ENCODE peak calls at places on chromosomes 12 and 14, in four cellular contexts. V, Y, F and U are unnamed samples.
A peak's percentile ranks its signal among the peaks of the same experiment; 100 is the strongest.

GRCh38 chr14:26775765-26776577 is 178.1 kb upstream of the NOVA1 start:
- DNase-seq in V (peak; percentile 24), Y (peak; percentile 77), F (no peak), U (peak; percentile 39)

GRCh38 chr14:82251434-82251833 is 717.8 kb upstream of the SEL1L start:
- DNase-seq in V (no peak), Y (no peak), F (no peak), U (no peak)

GRCh38 chr14:79166171-79166570 is 996.0 kb downstream of the NRXN3 start:
- DNase-seq in V (no peak), Y (no peak), F (no peak), U (no peak)

GRCh38 chr12:114938487-114939210 is 254.7 kb upstream of the TBX3 start:
- DNase-seq in V (no peak), Y (no peak), F (no peak), U (no peak)

GRCh38 chr12:76608070-76608469 is 48.5 kb upstream of the OSBPL8 start:
- DNase-seq in V (no peak), Y (no peak), F (no peak), U (no peak)

GRCh38 chr12:61916856-61917255 is 343.3 kb upstream of the USP15 start:
- DNase-seq in V (no peak), Y (no peak), F (no peak), U (no peak)

GRCh38 chr14:105118646-105119409 is 49.7 kb downstream of the JAG2 start:
- DNase-seq in V (no peak), Y (peak; percentile 87), F (no peak), U (no peak)

GRCh38 chr12:59650594-59651229 is 54.9 kb downstream of the SLC16A7 start:
- DNase-seq in V (no peak), Y (no peak), F (no peak), U (peak; percentile 56)

GRCh38 chr12:26338574-26339572 is 143.5 kb downstream of the SSPN start:
- DNase-seq in V (peak; percentile 28), Y (peak; percentile 80), F (no peak), U (peak; percentile 28)

GRCh38 chr12:12157424-12157823 is 86.7 kb downstream of the BCL2L14 start:
- DNase-seq in V (no peak), Y (no peak), F (no peak), U (no peak)

GRCh38 chr14:40188006-40188405 is 755.8 kb upstream of the FBXO33 start:
- DNase-seq in V (no peak), Y (peak; percentile 78), F (no peak), U (peak; percentile 0)

GRCh38 chr12:22458301-22458917 is 85.9 kb downstream of the C2CD5 start:
- DNase-seq in V (no peak), Y (no peak), F (no peak), U (no peak)

GRCh38 chr12:131921866-131922769 is 7.0 kb upstream of the PUS1 start:
- DNase-seq in V (no peak), Y (no peak), F (no peak), U (peak; percentile 15)

GRCh38 chr12:111412007-111412829 is 6.5 kb downstream of the SH2B3 start:
- DNase-seq in V (no peak), Y (no peak), F (no peak), U (peak; percentile 83)

GRCh38 chr12:80033457-80033856 is 65.9 kb upstream of the OTOGL start:
- DNase-seq in V (peak; percentile 75), Y (peak; percentile 89), F (peak; percentile 62), U (peak; percentile 55)

GRCh38 chr14:76662580-76662979 is 98.7 kb upstream of the VASH1 start:
- DNase-seq in V (no peak), Y (no peak), F (no peak), U (no peak)

GRCh38 chr12:100473716-100474150 is at the start of gene NR1H4:
- DNase-seq in V (no peak), Y (no peak), F (peak; percentile 2), U (peak; percentile 82)

GRCh38 chr12:93323625-93324165 is 54.0 kb upstream of the NUDT4 start:
- DNase-seq in V (no peak), Y (peak; percentile 35), F (no peak), U (peak; percentile 26)

GRCh38 chr12:55188974-55189556 is 31.8 kb upstream of the OR10A7 start:
- DNase-seq in V (peak; percentile 90), Y (peak; percentile 89), F (peak; percentile 41), U (peak; percentile 90)

GRCh38 chr12:62123721-62124203 is 136.4 kb upstream of the USP15 start:
- DNase-seq in V (peak; percentile 74), Y (peak; percentile 57), F (peak; percentile 11), U (peak; percentile 81)

GRCh38 chr12:88756153-88756552 is 175.9 kb upstream of the KITLG start:
- DNase-seq in V (no peak), Y (no peak), F (no peak), U (no peak)

GRCh38 chr12:118361889-118362288 is 10.8 kb downstream of the TAOK3 start:
- DNase-seq in V (no peak), Y (no peak), F (no peak), U (no peak)

GRCh38 chr12:116200812-116201211 is 76.7 kb downstream of the MED13L start:
- DNase-seq in V (peak; percentile 69), Y (peak; percentile 54), F (peak; percentile 38), U (peak; percentile 52)

GRCh38 chr14:23432946-23433345 is 2.5 kb downstream of the MYH7 start:
- DNase-seq in V (no peak), Y (no peak), F (no peak), U (no peak)

GRCh38 chr12:59304077-59304721 is 291.6 kb upstream of the SLC16A7 start:
- DNase-seq in V (no peak), Y (no peak), F (no peak), U (no peak)

GRCh38 chr14:44657688-44658388 is 150.8 kb upstream of the FSCB start:
- DNase-seq in V (peak; percentile 0), Y (peak; percentile 66), F (peak; percentile 5), U (peak; percentile 1)

GRCh38 chr12:67352682-67353081 is 83.5 kb downstream of the CAND1 start:
- DNase-seq in V (no peak), Y (peak; percentile 14), F (no peak), U (no peak)

GRCh38 chr12:101592931-101593330 is 1.8 kb upstream of the MYBPC1 start:
- DNase-seq in V (no peak), Y (no peak), F (no peak), U (no peak)

GRCh38 chr14:64387232-64387737 is 868 bp upstream of the MTHFD1 start:
- DNase-seq in V (peak; percentile 46), Y (peak; percentile 27), F (no peak), U (peak; percentile 35)

DNA sequence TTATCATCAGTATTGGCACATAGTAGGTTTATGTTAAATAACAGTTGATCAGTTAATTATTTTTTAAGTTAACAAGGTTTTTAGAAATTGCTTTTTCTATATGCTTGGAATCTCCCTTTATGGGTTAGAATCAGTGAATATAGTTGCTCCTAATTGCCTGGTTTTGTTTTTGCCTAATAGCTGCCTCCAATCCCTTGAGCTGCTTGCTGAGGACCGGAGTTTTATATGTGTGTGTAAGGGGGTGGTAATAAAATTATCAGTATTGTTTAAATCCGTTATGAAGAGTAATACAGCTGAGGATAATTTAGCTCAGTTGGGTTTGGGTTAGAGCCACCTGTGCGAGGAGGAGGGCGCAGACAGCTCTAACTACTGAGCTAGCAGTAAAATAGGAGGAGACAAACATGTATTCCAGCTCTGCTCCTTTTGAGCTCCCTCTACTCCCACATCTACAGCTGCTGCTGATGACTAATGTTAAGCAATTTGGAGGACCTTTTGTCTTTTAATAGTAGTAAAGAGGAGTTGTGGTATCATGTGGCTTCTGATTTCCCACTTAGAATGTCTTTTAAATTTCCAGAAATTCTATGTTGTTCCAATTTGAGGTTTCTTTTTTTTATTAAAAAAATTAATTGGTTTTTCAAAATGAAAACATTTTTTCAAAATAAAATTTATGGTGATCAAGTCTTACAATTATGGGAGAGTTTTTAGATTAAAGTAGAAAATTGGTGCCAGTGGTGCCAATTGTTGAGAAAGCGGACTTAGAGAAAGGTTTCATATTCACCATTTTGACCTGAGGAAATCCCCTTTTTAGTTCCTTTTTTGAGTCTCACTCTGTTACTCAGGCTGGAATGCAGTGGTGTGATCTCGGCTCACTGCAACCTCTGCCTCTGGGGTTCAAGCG is 61.6 kb downstream of the SPATS2 start:
- DNase-seq in V (peak; percentile 63), Y (peak; percentile 32), F (peak; percentile 44), U (peak; percentile 85)
- H3K4me3 ChIP-seq in V (peak overlapping the region; percentile 49), Y (no peak overlapping the region), F (no peak overlapping the region), U (no peak overlapping the region)

GRCh38 chr12:48894271-48894670 is 28.6 kb upstream of the RND1 start:
- DNase-seq in V (peak; percentile 74), Y (no peak), F (no peak), U (no peak)

GRCh38 chr12:48889679-48890078 is 24.0 kb upstream of the RND1 start:
- DNase-seq in V (no peak), Y (no peak), F (no peak), U (no peak)

DNA sequence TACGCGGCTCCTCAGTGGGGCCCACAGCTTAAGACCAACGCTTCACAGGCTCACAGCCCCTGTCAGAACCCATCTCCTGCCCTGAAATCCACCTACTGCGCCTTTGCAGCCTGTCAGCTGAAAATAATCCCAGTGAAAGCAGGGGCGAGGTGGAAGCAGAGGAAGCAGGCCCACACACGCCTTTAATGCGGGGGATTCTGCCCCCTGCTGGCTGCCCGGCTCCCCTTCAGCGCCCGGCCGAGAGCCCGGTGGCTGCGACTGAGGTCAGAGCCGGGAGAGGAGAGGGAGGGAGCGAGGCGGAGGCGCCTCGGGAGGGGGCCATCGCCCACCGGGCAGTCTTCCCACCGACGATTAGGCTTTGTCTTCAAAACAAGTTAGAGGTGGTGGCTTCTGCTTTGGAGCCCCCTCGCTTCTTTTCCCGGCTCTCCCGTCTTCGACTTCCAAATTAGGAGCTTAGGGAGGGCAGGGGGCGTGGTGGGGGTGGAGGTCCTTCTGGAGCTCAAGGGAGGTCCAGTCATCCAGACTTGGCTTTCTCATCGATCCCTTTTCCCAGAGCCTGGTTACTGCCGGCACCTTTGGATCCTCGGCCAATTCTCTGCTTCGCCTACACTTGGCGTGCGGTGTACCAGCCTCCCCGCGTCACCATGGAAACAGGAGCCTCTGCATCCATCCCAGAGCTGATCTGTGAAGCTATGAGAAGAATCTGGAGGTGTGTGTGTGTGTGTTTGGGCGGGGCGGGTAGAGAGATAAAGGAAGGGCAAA is 25.2 kb upstream of the RND1 start:
- DNase-seq in V (peak; percentile 91), Y (peak; percentile 82), F (no peak), U (peak; percentile 78)
- H3K4me3 ChIP-seq in V (peak overlapping the region; percentile 58), Y (peak overlapping the region; percentile 58), F (peak overlapping the region; percentile 41), U (peak overlapping the region; percentile 35)

GRCh38 chr12:18754118-18754707 is 16.3 kb downstream of the CAPZA3 start:
- DNase-seq in V (no peak), Y (no peak), F (no peak), U (no peak)
- H3K4me3 ChIP-seq in V (no peak overlapping the region), Y (no peak overlapping the region), F (no peak overlapping the region), U (no peak overlapping the region)

GRCh38 chr12:54048694-54049093 is 4.9 kb upstream of the HOXC4 start:
- DNase-seq in V (no peak), Y (no peak), F (no peak), U (no peak)

GRCh38 chr12:54050479-54050805 is 3.2 kb upstream of the HOXC4 start:
- DNase-seq in V (no peak), Y (no peak), F (no peak), U (no peak)

GRCh38 chr12:54047964-54048303 is 5.7 kb upstream of the HOXC4 start:
- DNase-seq in V (no peak), Y (no peak), F (no peak), U (no peak)

GRCh38 chr12:54047160-54047963 is 6.3 kb upstream of the HOXC4 start:
- DNase-seq in V (no peak), Y (no peak), F (no peak), U (no peak)

GRCh38 chr12:54049164-54049563 is 4.5 kb upstream of the HOXC4 start:
- DNase-seq in V (no peak), Y (no peak), F (no peak), U (no peak)
- H3K4me3 ChIP-seq in V (no peak overlapping the region), Y (no peak overlapping the region), F (no peak overlapping the region), U (no peak overlapping the region)

GRCh38 chr12:108696996-108697290 is 34.4 kb downstream of the CORO1C start:
- DNase-seq in V (no peak), Y (no peak), F (no peak), U (no peak)
- H3K4me3 ChIP-seq in V (no peak overlapping the region), Y (no peak overlapping the region), F (no peak overlapping the region), U (no peak overlapping the region)